ENCODE peak calls at places on chromosomes 11 and 22, in four cellular contexts. B is T-helper 9 cell, I is NCI-H1092, F is thoracic aorta. G is an unnamed sample.

GRCh38 chr22:38305481-38306448 is 11.5 kb downstream of the CSNK1E start:
- DNase-seq in B (peak), I (peak), F (no peak), G (no peak)

GRCh38 chr22:42437488-42438292 is 5.5 kb upstream of the NFAM1 start:
- DNase-seq in B (peak), I (peak), F (no peak), G (no peak)

GRCh38 chr11:11782532-11783110 is 59.2 kb upstream of the USP47 start:
- DNase-seq in B (no peak), I (peak), F (no peak), G (no peak)

GRCh38 chr11:34075178-34075820 is 23.8 kb downstream of the CAPRIN1 start:
- DNase-seq in B (no peak), I (no peak), F (no peak), G (no peak)

GRCh38 chr11:62602141-62603071 is 741 bp upstream of the MTA2 start:
- DNase-seq in B (no peak), I (peak), F (no peak), G (peak)

GRCh38 chr11:121790435-121790834 is 325.6 kb downstream of the BLID start:
- DNase-seq in B (no peak), I (no peak), F (no peak), G (no peak)

GRCh38 chr11:102393272-102393730 is 46.3 kb downstream of the BIRC2 start:
- DNase-seq in B (no peak), I (no peak), F (no peak), G (no peak)

GRCh38 chr11:19980957-19981669 is 179.2 kb downstream of the DBX1 start:
- DNase-seq in B (no peak), I (no peak), F (no peak), G (no peak)

GRCh38 chr22:41178425-41178975 is 26.6 kb upstream of the L3MBTL2 start:
- DNase-seq in B (no peak), I (no peak), F (no peak), G (no peak)

GRCh38 chr22:17596226-17596625 is 32.3 kb downstream of the ATP6V1E1 start:
- DNase-seq in B (no peak), I (no peak), F (no peak), G (no peak)

GRCh38 chr11:57083641-57084385 is 95.1 kb downstream of the OR5AK2 start:
- DNase-seq in B (no peak), I (no peak), F (no peak), G (no peak)

GRCh38 chr22:27952091-27952490 is 33.0 kb upstream of the PITPNB start:
- DNase-seq in B (no peak), I (no peak), F (no peak), G (no peak)

GRCh38 chr11:121298770-121299169 is 6.2 kb downstream of the SC5D start:
- DNase-seq in B (no peak), I (no peak), F (no peak), G (no peak)

GRCh38 chr11:21944577-21944976 is 248.3 kb upstream of the ANO5 start:
- DNase-seq in B (no peak), I (no peak), F (no peak), G (no peak)

GRCh38 chr11:118311518-118311917 is 7.0 kb downstream of the CD3E start:
- DNase-seq in B (no peak), I (no peak), F (no peak), G (no peak)

GRCh38 chr11:116256155-116256554 is 516.6 kb downstream of the BUD13 start:
- DNase-seq in B (no peak), I (no peak), F (no peak), G (no peak)

GRCh38 chr11:68838572-68838964 is 3.1 kb downstream of the CPT1A start:
- DNase-seq in B (no peak), I (no peak), F (no peak), G (no peak)

GRCh38 chr22:27512283-27512761 is 289.2 kb downstream of the MN1 start:
- DNase-seq in B (no peak), I (no peak), F (peak), G (no peak)

GRCh38 chr11:107177106-107177477 is 158.8 kb upstream of the GUCY1A2 start:
- DNase-seq in B (no peak), I (no peak), F (no peak), G (no peak)

GRCh38 chr22:19974233-19974861 is 32.7 kb upstream of the TXNRD2 start:
- DNase-seq in B (no peak), I (peak), F (no peak), G (peak)

GRCh38 chr11:49405743-49406142 is 197.3 kb upstream of the FOLH1 start:
- DNase-seq in B (no peak), I (no peak), F (no peak), G (no peak)

GRCh38 chr22:36734171-36735058 is 30.9 kb upstream of the CACNG2 start:
- DNase-seq in B (no peak), I (no peak), F (no peak), G (no peak)

GRCh38 chr11:132177106-132177505 is 806.7 kb downstream of the NTM start:
- DNase-seq in B (no peak), I (no peak), F (no peak), G (no peak)

GRCh38 chr11:90669094-90669493 is 446.2 kb upstream of the CHORDC1 start:
- DNase-seq in B (no peak), I (no peak), F (no peak), G (no peak)

GRCh38 chr22:48631288-48631687 is 1196.4 kb downstream of the BRD1 start:
- DNase-seq in B (no peak), I (no peak), F (no peak), G (no peak)

G was measured in NCI-H2227 treated with DMSO at 0.1 percent for 48 hours.